ENCODE peak calls at places on chromosomes 4 and X, in eight cellular contexts. One of them, this sample, is unnamed.

GRCh38 chrX:23334871-23335599 is 386 bp downstream of the PTCHD1 start:
- DNase-seq in ovary: no peak
- DNase-seq in upper lobe of right lung: no peak
- DNase-seq in cardiac muscle cell: peak; percentile 41
- DNase-seq in IMR-90: no peak
- DNase-seq in transverse colon: no peak
- DNase-seq in uterus: no peak
- DNase-seq in stomach: no peak
- DNase-seq in this sample: no peak

GRCh38 chr4:77367638-77368037 is 210.6 kb downstream of the CCNG2 start:
- DNase-seq in cardiac muscle cell: no peak
- DNase-seq in transverse colon: no peak
- DNase-seq in upper lobe of right lung: no peak
- DNase-seq in uterus: no peak
- DNase-seq in ovary: no peak
- DNase-seq in stomach: no peak
- DNase-seq in IMR-90: no peak
- DNase-seq in this sample: no peak

GRCh38 chrX:134144231-134144630 is 92.8 kb upstream of the CCDC160 start:
- DNase-seq in IMR-90: peak; percentile 1
- DNase-seq in stomach: no peak
- DNase-seq in uterus: no peak
- DNase-seq in upper lobe of right lung: no peak
- DNase-seq in cardiac muscle cell: peak; percentile 28
- DNase-seq in ovary: no peak
- DNase-seq in transverse colon: no peak
- DNase-seq in this sample: no peak

GRCh38 chr4:150297861-150298474 is 219.7 kb downstream of the DCLK2 start:
- DNase-seq in cardiac muscle cell: peak; percentile 62
- DNase-seq in upper lobe of right lung: no peak
- DNase-seq in transverse colon: peak; percentile 21
- DNase-seq in uterus: peak; percentile 26
- DNase-seq in ovary: peak; percentile 35
- DNase-seq in stomach: no peak
- DNase-seq in IMR-90: peak; percentile 78
- DNase-seq in this sample: no peak

GRCh38 chr4:158896459-158897238 is 127.8 kb downstream of the FNIP2 start:
- DNase-seq in cardiac muscle cell: no peak
- DNase-seq in ovary: no peak
- DNase-seq in uterus: no peak
- DNase-seq in stomach: no peak
- DNase-seq in transverse colon: no peak
- DNase-seq in upper lobe of right lung: no peak
- DNase-seq in IMR-90: no peak
- DNase-seq in this sample: no peak

GRCh38 chr4:15890246-15890829 is 48.2 kb downstream of the FGFBP1 start:
- DNase-seq in transverse colon: no peak
- DNase-seq in upper lobe of right lung: no peak
- DNase-seq in stomach: no peak
- DNase-seq in uterus: no peak
- DNase-seq in cardiac muscle cell: no peak
- DNase-seq in IMR-90: no peak
- DNase-seq in ovary: no peak
- DNase-seq in this sample: no peak

GRCh38 chr4:13642163-13642562 is 14.6 kb upstream of the BOD1L1 start:
- DNase-seq in upper lobe of right lung: no peak
- DNase-seq in stomach: no peak
- DNase-seq in IMR-90: peak; percentile 59
- DNase-seq in uterus: no peak
- DNase-seq in transverse colon: no peak
- DNase-seq in ovary: no peak
- DNase-seq in cardiac muscle cell: no peak
- DNase-seq in this sample: no peak

GRCh38 chr4:163111588-163111987 is 55.1 kb downstream of the NAF1 start:
- DNase-seq in IMR-90: peak; percentile 26
- DNase-seq in transverse colon: no peak
- DNase-seq in upper lobe of right lung: no peak
- DNase-seq in ovary: no peak
- DNase-seq in cardiac muscle cell: peak; percentile 35
- DNase-seq in uterus: no peak
- DNase-seq in stomach: no peak
- DNase-seq in this sample: no peak

GRCh38 chr4:119314356-119314755 is 7.6 kb downstream of the FABP2 start:
- DNase-seq in IMR-90: peak; percentile 59
- DNase-seq in transverse colon: peak; percentile 24
- DNase-seq in upper lobe of right lung: no peak
- DNase-seq in cardiac muscle cell: peak; percentile 64
- DNase-seq in stomach: no peak
- DNase-seq in uterus: no peak
- DNase-seq in ovary: no peak
- DNase-seq in this sample: no peak

GRCh38 chrX:12128017-12128416 is 10.3 kb upstream of the FRMPD4 start:
- DNase-seq in upper lobe of right lung: no peak
- DNase-seq in transverse colon: no peak
- DNase-seq in IMR-90: no peak
- DNase-seq in stomach: no peak
- DNase-seq in uterus: no peak
- DNase-seq in ovary: no peak
- DNase-seq in cardiac muscle cell: no peak
- DNase-seq in this sample: no peak

GRCh38 chr4:40056722-40057539 is at the start of gene N4BP2:
- DNase-seq in IMR-90: peak; percentile 68
- DNase-seq in cardiac muscle cell: peak; percentile 94
- DNase-seq in stomach: peak; percentile 88
- DNase-seq in upper lobe of right lung: peak; percentile 95
- DNase-seq in transverse colon: peak; percentile 82
- DNase-seq in ovary: peak; percentile 88
- DNase-seq in uterus: peak; percentile 77
- DNase-seq in this sample: peak; percentile 94

GRCh38 chrX:1385824-1386223 is 6.1 kb downstream of the SLC25A6 start:
- DNase-seq in upper lobe of right lung: peak; percentile 58
- DNase-seq in transverse colon: no peak
- DNase-seq in stomach: no peak
- DNase-seq in ovary: no peak
- DNase-seq in IMR-90: no peak
- DNase-seq in uterus: no peak
- DNase-seq in cardiac muscle cell: no peak
- DNase-seq in this sample: no peak

GRCh38 chr4:14383652-14384051 is 618.6 kb upstream of the CPEB2 start:
- DNase-seq in cardiac muscle cell: no peak
- DNase-seq in transverse colon: no peak
- DNase-seq in stomach: no peak
- DNase-seq in uterus: no peak
- DNase-seq in ovary: no peak
- DNase-seq in upper lobe of right lung: no peak
- DNase-seq in IMR-90: no peak
- DNase-seq in this sample: no peak

GRCh38 chrX:65925592-65925991 is 114.3 kb downstream of the VSIG4 start:
- DNase-seq in uterus: no peak
- DNase-seq in stomach: no peak
- DNase-seq in IMR-90: no peak
- DNase-seq in cardiac muscle cell: no peak
- DNase-seq in ovary: no peak
- DNase-seq in transverse colon: no peak
- DNase-seq in upper lobe of right lung: no peak
- DNase-seq in this sample: no peak

GRCh38 chr4:119204898-119205297 is 7.6 kb upstream of the USP53 start:
- DNase-seq in ovary: no peak
- DNase-seq in IMR-90: no peak
- DNase-seq in uterus: no peak
- DNase-seq in cardiac muscle cell: no peak
- DNase-seq in stomach: no peak
- DNase-seq in upper lobe of right lung: no peak
- DNase-seq in transverse colon: no peak
- DNase-seq in this sample: no peak

GRCh38 chrX:57104406-57104805 is 16.9 kb downstream of the SPIN2B start:
- DNase-seq in upper lobe of right lung: no peak
- DNase-seq in uterus: no peak
- DNase-seq in stomach: no peak
- DNase-seq in ovary: no peak
- DNase-seq in cardiac muscle cell: no peak
- DNase-seq in IMR-90: no peak
- DNase-seq in transverse colon: peak; percentile 15
- DNase-seq in this sample: no peak

GRCh38 chrX:110407910-110408545 is 49.4 kb downstream of the RTL9 start:
- DNase-seq in cardiac muscle cell: peak; percentile 84
- DNase-seq in transverse colon: peak; percentile 28
- DNase-seq in IMR-90: peak; percentile 71
- DNase-seq in upper lobe of right lung: no peak
- DNase-seq in uterus: peak; percentile 62
- DNase-seq in ovary: no peak
- DNase-seq in stomach: no peak
- DNase-seq in this sample: no peak

GRCh38 chr4:110869862-110870577 is 247.1 kb upstream of the PITX2 start:
- DNase-seq in IMR-90: peak; percentile 25
- DNase-seq in stomach: no peak
- DNase-seq in transverse colon: no peak
- DNase-seq in ovary: no peak
- DNase-seq in uterus: no peak
- DNase-seq in upper lobe of right lung: no peak
- DNase-seq in cardiac muscle cell: no peak
- DNase-seq in this sample: no peak

GRCh38 chr4:109184421-109184956 is 118.0 kb downstream of the COL25A1 start:
- DNase-seq in ovary: no peak
- DNase-seq in transverse colon: no peak
- DNase-seq in upper lobe of right lung: no peak
- DNase-seq in uterus: peak; percentile 22
- DNase-seq in IMR-90: no peak
- DNase-seq in cardiac muscle cell: no peak
- DNase-seq in stomach: no peak
- DNase-seq in this sample: no peak

GRCh38 chr4:88244821-88245579 is 39.4 kb downstream of the PPM1K start:
- DNase-seq in upper lobe of right lung: no peak
- DNase-seq in transverse colon: peak; percentile 15
- DNase-seq in uterus: no peak
- DNase-seq in IMR-90: no peak
- DNase-seq in ovary: no peak
- DNase-seq in stomach: no peak
- DNase-seq in cardiac muscle cell: no peak
- DNase-seq in this sample: no peak

GRCh38 chrX:103839404-103839803 is 7.3 kb upstream of the RAB9B start:
- DNase-seq in upper lobe of right lung: no peak
- DNase-seq in transverse colon: no peak
- DNase-seq in stomach: no peak
- DNase-seq in cardiac muscle cell: no peak
- DNase-seq in uterus: no peak
- DNase-seq in IMR-90: no peak
- DNase-seq in ovary: no peak
- DNase-seq in this sample: no peak

DNA sequence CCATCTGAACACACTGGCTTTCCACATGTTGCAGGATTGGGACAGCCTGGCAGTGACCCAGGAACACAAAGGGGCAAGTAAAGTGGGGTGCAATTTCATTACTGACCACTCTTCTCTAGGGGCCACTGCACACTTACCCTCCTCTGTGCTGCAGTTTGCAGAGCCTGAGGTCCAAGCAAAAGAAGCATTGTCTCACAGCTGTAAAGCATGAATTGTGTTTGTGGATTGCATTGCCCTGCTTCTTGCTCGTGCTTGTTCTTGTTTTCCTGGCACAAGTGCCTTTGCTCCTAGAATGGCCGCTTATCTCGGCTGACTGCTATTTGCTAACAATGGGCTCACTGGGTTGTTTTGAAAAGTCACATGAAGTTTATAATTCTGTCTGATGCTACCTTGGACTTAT is 209.1 kb upstream of the JADE1 start:
- DNase-seq in ovary: peak; percentile 45
- DNase-seq in IMR-90: peak; percentile 25
- DNase-seq in transverse colon: no peak
- DNase-seq in cardiac muscle cell: no peak
- DNase-seq in stomach: peak; percentile 37
- DNase-seq in upper lobe of right lung: no peak
- DNase-seq in uterus: peak; percentile 38
- DNase-seq in this sample: peak; percentile 29
- TF ChIP-seq CTCF in ovary: no peak
- TF ChIP-seq CTCF in IMR-90: no peak
- TF ChIP-seq CTCF in transverse colon: no peak
- TF ChIP-seq CTCF in cardiac muscle cell: no peak
- TF ChIP-seq CTCF in stomach: no peak
- TF ChIP-seq CTCF in upper lobe of right lung: no peak
- TF ChIP-seq CTCF in uterus: no peak
- TF ChIP-seq CTCF in this sample: no peak

DNA sequence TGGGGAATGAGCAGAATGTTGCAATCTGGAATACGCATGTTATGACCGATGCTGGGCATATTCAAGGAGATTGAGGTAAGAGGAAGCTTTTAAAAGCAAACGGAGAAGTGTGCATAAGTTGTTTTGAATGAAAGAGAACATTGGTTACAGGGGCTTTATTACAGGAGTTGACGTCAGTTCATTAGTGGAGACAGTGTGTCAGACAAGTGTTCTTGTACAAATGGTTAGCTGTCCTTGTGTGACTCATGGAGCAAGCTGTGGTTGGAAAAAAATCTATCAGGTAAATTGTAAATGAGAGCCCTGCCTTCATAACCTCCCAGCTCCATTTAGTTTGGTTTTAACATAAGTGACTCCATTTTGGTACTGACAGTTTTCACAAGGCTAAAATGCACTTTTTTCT is 442.6 kb upstream of the LCORL start:
- DNase-seq in stomach: no peak
- DNase-seq in upper lobe of right lung: no peak
- DNase-seq in uterus: no peak
- DNase-seq in ovary: no peak
- DNase-seq in IMR-90: no peak
- DNase-seq in transverse colon: no peak
- DNase-seq in cardiac muscle cell: no peak
- DNase-seq in this sample: no peak
- H3K9me3 ChIP-seq in stomach: no peaks in the 10 kb centered on the region
- H3K9me3 ChIP-seq in upper lobe of right lung: no peaks in the 10 kb centered on the region
- H3K9me3 ChIP-seq in uterus: no peaks in the 10 kb centered on the region
- H3K9me3 ChIP-seq in ovary: no peaks in the 10 kb centered on the region
- H3K9me3 ChIP-seq in IMR-90: peaks cover 8% of the 10 kb centered on the region
- H3K9me3 ChIP-seq in transverse colon: no peaks in the 10 kb centered on the region
- H3K9me3 ChIP-seq in cardiac muscle cell: no peaks in the 10 kb centered on the region
- H3K9me3 ChIP-seq in this sample: no peaks in the 10 kb centered on the region

GRCh38 chrX:106718709-106719108 is 7.8 kb upstream of the RNF128 start:
- DNase-seq in IMR-90: no peak
- DNase-seq in cardiac muscle cell: no peak
- DNase-seq in transverse colon: no peak
- DNase-seq in uterus: no peak
- DNase-seq in upper lobe of right lung: no peak
- DNase-seq in stomach: no peak
- DNase-seq in ovary: no peak
- DNase-seq in this sample: no peak
- H3K4me1 ChIP-seq in IMR-90: no peaks in the 10 kb centered on the region
- H3K4me1 ChIP-seq in cardiac muscle cell: no peaks in the 10 kb centered on the region
- H3K4me1 ChIP-seq in transverse colon: peaks cover 3% of the 10 kb centered on the region
- H3K4me1 ChIP-seq in uterus: no peaks in the 10 kb centered on the region
- H3K4me1 ChIP-seq in upper lobe of right lung: no peaks in the 10 kb centered on the region
- H3K4me1 ChIP-seq in stomach: no peaks in the 10 kb centered on the region
- H3K4me1 ChIP-seq in ovary: no peaks in the 10 kb centered on the region
- H3K4me1 ChIP-seq in this sample: no peaks in the 10 kb centered on the region

DNA sequence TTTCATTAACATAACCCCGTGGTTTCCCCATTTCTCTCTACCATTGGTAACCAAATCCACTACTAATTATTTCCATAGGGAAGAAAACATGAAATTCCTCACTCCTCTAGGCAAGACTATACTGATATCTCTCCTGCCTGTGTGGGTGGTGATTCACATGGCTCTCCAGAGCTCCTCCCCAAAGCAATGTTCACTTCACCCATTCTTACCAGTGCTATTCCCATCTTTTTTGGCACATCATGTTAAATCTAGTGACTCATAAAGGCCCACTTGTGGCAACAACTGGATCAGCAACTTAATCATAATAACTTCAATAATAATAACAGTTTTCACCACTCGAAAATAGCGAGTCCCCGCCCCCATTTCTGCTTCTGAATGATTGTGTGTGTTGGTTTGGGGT is 6.1 kb upstream of the HCCS start:
- DNase-seq in IMR-90: peak; percentile 54
- DNase-seq in ovary: no peak
- DNase-seq in cardiac muscle cell: no peak
- DNase-seq in transverse colon: no peak
- DNase-seq in uterus: no peak
- DNase-seq in stomach: no peak
- DNase-seq in upper lobe of right lung: no peak
- DNase-seq in this sample: no peak
- TF ChIP-seq CTCF in IMR-90: no peak
- TF ChIP-seq CTCF in ovary: no peak
- TF ChIP-seq CTCF in cardiac muscle cell: no peak
- TF ChIP-seq CTCF in transverse colon: no peak
- TF ChIP-seq CTCF in uterus: no peak
- TF ChIP-seq CTCF in stomach: no peak
- TF ChIP-seq CTCF in upper lobe of right lung: no peak
- TF ChIP-seq CTCF in this sample: no peak

This sample was measured in pancreas.